ENCODE peak calls at places on chromosomes 4 and X, in ten cellular contexts. F is lower lobe of right lung; I is effector memory CD4-positive, alpha-beta T cell; U is adrenal gland; H is body of pancreas; B is GM12878; Z is left ventricle myocardium inferior; G is lung; T is CD8-positive, alpha-beta T cell; P is upper lobe of right lung. D is an unnamed sample. For H3K4me1, the result is how much of the 10 kb centered on the place peaks cover.

GRCh38 chrX:8147216-8147615 is 23.9 kb downstream of the VCX2 start:
- DNase-seq in G (no peak), B (no peak), T (no peak), I (no peak), F (no peak), U (no peak), Z (no peak), H (no peak), P (no peak), D (no peak)

GRCh38 chr4:103156107-103156506 is 42.0 kb downstream of the CENPE start:
- DNase-seq in B (no peak), T (no peak), I (no peak), F (no peak), H (no peak), P (no peak), G (no peak), U (no peak), Z (no peak), D (no peak)

GRCh38 chrX:8755813-8756212 is 23.9 kb upstream of the ANOS1 start:
- DNase-seq in P (no peak), F (no peak), T (no peak), Z (no peak), U (no peak), H (no peak), I (no peak), G (no peak), B (no peak), D (no peak)

GRCh38 chr4:83917572-83917971 is 381.7 kb downstream of the GPAT3 start:
- DNase-seq in Z (no peak), I (no peak), B (no peak), H (no peak), U (no peak), G (no peak), T (no peak), F (no peak), P (no peak), D (no peak)

GRCh38 chr4:150769235-150769634 is 187.3 kb downstream of the MAB21L2 start:
- DNase-seq in G (no peak), H (peak), F (no peak), T (no peak), U (peak), Z (no peak), B (no peak), I (no peak), P (no peak), D (no peak)

GRCh38 chr4:159160242-159160641 is 57.4 kb downstream of the RAPGEF2 start:
- DNase-seq in B (no peak), P (no peak), I (no peak), Z (no peak), H (no peak), T (no peak), U (no peak), F (no peak), G (no peak), D (no peak)

GRCh38 chr4:88818650-88819470 is 121.2 kb upstream of the NAP1L5 start:
- DNase-seq in G (peak), Z (no peak), F (no peak), P (no peak), I (no peak), T (peak), U (peak), H (peak), B (peak), D (peak)

GRCh38 chr4:95155759-95156451 is 392.9 kb downstream of the UNC5C start:
- DNase-seq in U (no peak), Z (no peak), T (no peak), G (no peak), F (no peak), I (no peak), H (no peak), B (no peak), P (no peak), D (no peak)

GRCh38 chr4:168524006-168524405 is 27.2 kb downstream of the PALLD start:
- DNase-seq in G (no peak), T (no peak), P (no peak), Z (no peak), B (no peak), H (no peak), F (no peak), U (no peak), I (no peak), D (no peak)

GRCh38 chr4:164396439-164396838 is 357.5 kb upstream of the SMIM31 start:
- DNase-seq in I (no peak), P (no peak), Z (no peak), H (no peak), F (no peak), U (no peak), B (no peak), G (no peak), T (no peak), D (no peak)

GRCh38 chr4:3267576-3268394 is 18.8 kb downstream of the MSANTD1 start:
- DNase-seq in G (no peak), I (no peak), P (peak), T (no peak), B (no peak), F (no peak), U (no peak), H (no peak), Z (no peak), D (peak)

GRCh38 chr4:88807499-88807898 is 109.9 kb upstream of the NAP1L5 start:
- DNase-seq in U (no peak), F (no peak), I (no peak), T (no peak), H (no peak), Z (no peak), P (no peak), B (no peak), G (no peak), D (no peak)

GRCh38 chrX:153884136-153885076 is 1.6 kb downstream of the L1CAM start:
- DNase-seq in Z (no peak), H (peak), B (no peak), P (no peak), F (no peak), U (no peak), T (no peak), I (no peak), G (no peak), D (no peak)

GRCh38 chrX:123084797-123085196 is 99.3 kb upstream of the GRIA3 start:
- DNase-seq in I (no peak), T (no peak), F (no peak), Z (no peak), U (no peak), P (no peak), G (no peak), B (no peak), H (no peak), D (no peak)

GRCh38 chr4:11843340-11843739 is 414.6 kb upstream of the HS3ST1 start:
- DNase-seq in B (no peak), F (no peak), T (no peak), G (no peak), H (no peak), Z (no peak), U (no peak), I (no peak), P (no peak), D (no peak)

GRCh38 chrX:101668143-101668542 is 8.5 kb upstream of the ARMCX2 start:
- DNase-seq in Z (no peak), U (no peak), T (no peak), F (no peak), B (no peak), G (no peak), I (no peak), P (no peak), H (no peak), D (no peak)

GRCh38 chr4:14254252-14254651 is 626.7 kb upstream of the BOD1L1 start:
- DNase-seq in F (peak), H (peak), Z (peak), P (peak), I (no peak), T (no peak), U (peak), B (no peak), G (peak), D (no peak)

GRCh38 chrX:78321809-78322208 is 5.6 kb downstream of the CYSLTR1 start:
- DNase-seq in Z (peak), T (peak), U (peak), P (no peak), I (peak), F (peak), H (peak), B (no peak), G (peak), D (no peak)

GRCh38 chrX:68822641-68823410 is 6.0 kb upstream of the EFNB1 start:
- DNase-seq in U (peak), G (no peak), B (no peak), Z (peak), T (no peak), H (peak), P (no peak), F (no peak), I (no peak), D (no peak)

DNA sequence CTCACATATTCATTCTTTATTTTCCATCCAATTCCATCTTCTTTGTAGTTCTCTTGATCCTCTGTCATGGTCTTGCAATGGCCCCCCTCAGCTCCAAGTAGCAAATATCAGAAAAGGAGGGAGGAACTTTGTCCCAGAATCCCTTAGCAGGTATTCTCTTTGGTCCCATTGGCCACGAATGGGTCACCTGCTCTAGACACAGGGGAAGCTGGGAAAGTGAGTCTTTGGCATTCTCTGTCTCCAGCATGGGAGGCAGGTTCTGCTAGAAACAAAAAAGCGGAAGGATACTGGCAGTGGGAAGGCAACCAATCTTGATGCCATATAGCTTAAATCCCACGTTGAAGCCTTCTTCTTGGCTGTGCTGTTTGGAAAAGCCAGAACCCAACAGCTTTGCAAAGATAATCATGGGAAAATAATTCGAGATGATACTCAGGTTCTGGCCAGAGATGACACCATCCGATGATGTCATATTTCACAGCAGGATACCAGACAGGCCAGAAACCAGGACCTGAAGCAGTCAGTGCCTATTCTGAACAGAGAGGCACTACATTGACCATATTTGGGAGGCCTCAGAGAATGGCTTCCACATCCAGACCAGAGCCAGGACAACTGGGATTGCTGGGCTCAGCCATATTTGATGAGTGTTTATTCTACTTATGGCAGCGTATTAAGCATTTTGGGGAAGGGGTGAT is 110.4 kb upstream of the ATXN3L start:
- DNase-seq in U (no peak), P (no peak), G (no peak), Z (no peak), T (no peak), H (no peak), B (no peak), F (no peak), I (no peak), D (no peak)
- H3K27ac ChIP-seq in U (no peak), P (no peak), G (no peak), Z (no peak), T (no peak), H (no peak), B (no peak), F (no peak), I (no peak), D (no peak)

GRCh38 chr4:142097015-142097414 is 460.6 kb downstream of the IL15 start:
- DNase-seq in H (no peak), P (no peak), U (no peak), I (no peak), G (no peak), Z (no peak), T (no peak), B (no peak), F (no peak), D (no peak)

GRCh38 chr4:142095886-142096605 is 459.7 kb downstream of the IL15 start:
- DNase-seq in U (peak), B (no peak), G (no peak), T (no peak), F (no peak), Z (no peak), I (no peak), P (no peak), H (peak), D (peak)

GRCh38 chr4:142098380-142098779 is 462.0 kb downstream of the IL15 start:
- DNase-seq in F (no peak), P (no peak), H (no peak), B (no peak), T (no peak), U (no peak), G (no peak), Z (no peak), I (no peak), D (no peak)

GRCh38 chr4:142100941-142101340 is 464.6 kb downstream of the IL15 start:
- DNase-seq in F (no peak), P (no peak), B (no peak), H (no peak), I (no peak), U (no peak), G (no peak), Z (no peak), T (no peak), D (no peak)

GRCh38 chr4:142098900-142099299 is 462.5 kb downstream of the IL15 start:
- DNase-seq in Z (no peak), I (no peak), G (no peak), P (no peak), F (no peak), T (no peak), B (no peak), H (no peak), U (no peak), D (no peak)
- H3K4me3 ChIP-seq in Z (no peak), I (no peak), G (no peak), P (no peak), F (no peak), T (no peak), B (no peak), H (no peak), U (no peak), D (no peak)

GRCh38 chrX:121456315-121456714 is 408.9 kb downstream of the GLUD2 start:
- DNase-seq in P (no peak), I (no peak), F (no peak), G (no peak), U (no peak), H (no peak), Z (no peak), B (peak), T (no peak), D (no peak)

GRCh38 chrX:121457096-121457495 is 409.7 kb downstream of the GLUD2 start:
- DNase-seq in G (no peak), T (no peak), B (no peak), F (no peak), P (no peak), Z (no peak), H (no peak), U (no peak), I (no peak), D (no peak)

GRCh38 chrX:121455890-121456289 is 408.5 kb downstream of the GLUD2 start:
- DNase-seq in P (no peak), Z (no peak), G (no peak), B (no peak), T (no peak), H (no peak), F (no peak), U (no peak), I (no peak), D (no peak)
- H3K4me1 ChIP-seq in P (under half), Z (under half), G (under half), B (under half), T (under half), H (under half), F (under half), U (under half), I (under half), D (under half)

GRCh38 chr4:147122697-147123472 is 177.2 kb upstream of the TTC29 start:
- DNase-seq in T (no peak), P (no peak), F (no peak), G (no peak), H (no peak), B (no peak), U (no peak), I (no peak), Z (no peak), D (no peak)

GRCh38 chr4:147118523-147118922 is 172.9 kb upstream of the TTC29 start:
- DNase-seq in F (no peak), T (no peak), H (no peak), B (peak), G (no peak), I (no peak), P (no peak), Z (no peak), U (no peak), D (no peak)

GRCh38 chr4:147117400-147117799 is 171.7 kb upstream of the TTC29 start:
- DNase-seq in T (no peak), F (no peak), P (no peak), G (no peak), Z (no peak), B (no peak), I (no peak), H (no peak), U (no peak), D (no peak)
- H3K27ac ChIP-seq in T (no peak), F (peak), P (no peak), G (peak), Z (peak), B (no peak), I (no peak), H (no peak), U (no peak), D (no peak)

DNA sequence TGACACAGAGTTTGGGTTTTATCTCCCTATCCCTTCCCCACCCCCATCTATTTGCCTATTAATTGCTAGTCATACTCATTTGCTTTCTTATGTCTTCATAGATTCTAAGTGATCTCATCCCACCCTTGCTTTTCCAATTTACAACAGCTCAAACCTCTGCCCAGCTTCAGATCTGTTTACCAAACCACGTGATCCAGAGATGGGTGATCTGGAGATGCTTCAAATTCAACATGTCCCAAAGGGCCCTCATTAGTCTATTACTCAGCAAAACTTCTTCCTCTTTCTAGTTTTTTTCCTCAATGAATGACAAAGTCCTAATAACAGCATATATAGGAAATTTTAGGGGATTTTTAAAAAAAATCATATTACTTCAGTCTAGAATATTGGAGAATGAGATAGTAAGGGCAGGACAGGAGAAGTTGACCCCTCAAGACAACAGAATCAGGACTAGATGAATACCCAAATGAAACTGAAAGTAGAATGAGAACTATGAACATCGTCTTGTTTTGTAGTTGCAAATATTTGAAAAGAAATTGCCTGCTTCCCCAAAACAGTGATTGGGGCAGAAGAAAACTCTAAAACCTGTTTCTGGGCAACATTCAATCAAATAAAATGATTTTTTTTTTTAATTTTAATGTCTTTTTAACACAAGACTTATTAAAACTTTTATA is 127.1 kb downstream of the CFAP299 start:
- DNase-seq in H (no peak), U (no peak), Z (no peak), T (no peak), F (no peak), P (no peak), I (no peak), B (peak), G (no peak), D (no peak)
- H3K4me3 ChIP-seq in H (no peak), U (no peak), Z (no peak), T (peak), F (peak), P (peak), I (peak), B (no peak), G (no peak), D (peak)

DNA sequence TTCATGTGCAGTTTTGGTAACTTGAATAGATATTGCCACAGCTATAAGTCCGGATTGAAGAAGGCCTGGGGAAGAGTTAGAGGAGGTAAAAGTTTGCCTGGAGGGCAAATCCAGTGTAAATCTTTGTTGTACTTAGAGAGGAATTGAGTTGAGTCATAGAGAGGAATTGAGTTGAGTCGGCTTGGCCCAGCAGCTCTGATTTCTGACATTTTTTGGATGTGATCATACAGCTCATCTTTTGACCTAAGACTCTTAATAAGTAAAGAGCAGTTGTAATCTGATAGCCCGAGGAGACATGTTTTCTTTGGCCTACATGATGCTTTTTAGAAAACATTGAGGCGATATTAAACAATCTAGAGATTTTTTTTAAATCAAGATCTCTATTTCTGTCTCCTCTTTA is 3.9 kb downstream of the KIT start:
- DNase-seq in F (no peak), H (no peak), U (no peak), P (no peak), G (no peak), Z (no peak), T (no peak), I (no peak), B (no peak), D (no peak)
- H3K4me1 ChIP-seq in F (under half), H (under half), U (under half), P (under half), G (under half), Z (under half), T (under half), I (under half), B (under half), D (under half)

DNA sequence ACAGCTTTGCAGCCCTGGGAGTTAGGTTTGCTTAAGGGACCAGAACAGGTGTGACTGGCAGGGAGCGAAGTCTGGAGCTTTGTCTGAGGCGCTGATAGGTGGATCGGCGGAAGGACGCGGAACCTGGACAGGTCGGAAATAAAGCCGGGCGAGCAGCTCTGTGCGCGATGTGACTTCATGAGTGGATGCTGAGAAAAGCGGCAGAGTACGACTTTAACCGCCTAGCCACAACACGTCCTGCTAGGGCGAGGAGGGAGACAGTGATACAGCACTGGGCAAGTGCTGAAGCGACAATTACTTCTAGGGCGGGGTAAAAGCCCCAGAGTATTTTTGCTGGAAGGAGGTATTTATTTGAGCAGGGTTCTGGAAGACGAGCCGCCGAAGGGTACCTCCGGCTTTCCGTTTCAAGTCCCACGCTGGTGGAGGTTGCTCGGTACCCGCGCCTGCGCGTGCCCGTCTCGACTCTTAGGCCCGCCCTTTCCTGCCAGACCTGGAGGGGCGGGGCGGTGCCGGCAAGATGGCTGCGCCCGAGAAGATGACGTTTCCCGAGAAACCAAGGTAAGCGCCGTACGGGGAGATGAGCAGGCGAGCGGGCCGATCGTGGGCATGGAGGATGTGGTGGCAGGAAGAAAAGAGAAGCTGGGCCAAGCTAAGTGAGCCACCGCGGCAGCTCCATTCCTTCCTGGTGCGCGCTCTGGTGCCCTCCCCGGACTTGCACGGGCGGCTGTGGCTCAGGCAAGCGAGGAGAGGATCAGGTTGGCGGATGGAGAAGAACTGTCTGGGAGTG is at the start of gene ZRSR2:
- DNase-seq in I (peak), Z (peak), G (peak), F (peak), B (peak), T (peak), U (peak), H (peak), P (peak), D (peak)
- H3K27ac ChIP-seq in I (peak), Z (peak), G (peak), F (peak), B (peak), T (peak), U (peak), H (peak), P (peak), D (peak)

GRCh38 chr4:98659741-98660507 is 1.5 kb upstream of the TSPAN5 start:
- DNase-seq in B (no peak), G (no peak), T (no peak), Z (no peak), U (no peak), I (no peak), F (no peak), H (no peak), P (no peak), D (no peak)
- H3K4me3 ChIP-seq in B (no peak), G (no peak), T (no peak), Z (peak), U (no peak), I (no peak), F (peak), H (no peak), P (no peak), D (no peak)